ENCODE peak calls at places on chromosomes 5 and 9, in six cellular contexts. Z is CD8-positive, alpha-beta T cell; F is BJ; C is progenitor cell of endocrine pancreas; W is epithelial cell of esophagus; N is endothelial cell. I is an unnamed sample.

GRCh38 chr5:149386166-149386565 is 7.1 kb upstream of the IL17B start:
- DNase-seq in F (no peak), N (no peak), Z (no peak), W (no peak), C (no peak), I (peak; percentile 74)

GRCh38 chr9:114501786-114502682 is 3.2 kb downstream of the WHRN start:
- DNase-seq in C (no peak), N (no peak), Z (no peak), F (no peak), W (peak; percentile 62), I (no peak)

GRCh38 chr9:37870799-37871176 is 33.1 kb downstream of the SLC25A51 start:
- DNase-seq in C (no peak), N (no peak), Z (no peak), F (no peak), W (no peak), I (no peak)

GRCh38 chr5:61299254-61299653 is 32.8 kb upstream of the ZSWIM6 start:
- DNase-seq in N (no peak), W (peak; percentile 95), Z (no peak), C (no peak), F (no peak), I (no peak)

GRCh38 chr5:5242056-5242455 is 101.9 kb downstream of the ADAMTS16 start:
- DNase-seq in F (no peak), C (no peak), Z (no peak), W (no peak), N (no peak), I (no peak)

GRCh38 chr9:107684224-107684623 is 194.7 kb upstream of the KLF4 start:
- DNase-seq in W (peak; percentile 43), C (no peak), Z (no peak), F (no peak), N (no peak), I (no peak)

GRCh38 chr9:92807031-92807756 is 42.6 kb upstream of the BICD2 start:
- DNase-seq in Z (no peak), C (no peak), F (no peak), N (no peak), W (no peak), I (no peak)

GRCh38 chr5:6726006-6726405 is 12.8 kb downstream of the TENT4A start:
- DNase-seq in F (no peak), Z (no peak), W (no peak), N (no peak), C (no peak), I (no peak)

GRCh38 chr5:999724-1000123 is 8.9 kb upstream of the NKD2 start:
- DNase-seq in F (no peak), W (no peak), C (no peak), Z (no peak), N (no peak), I (no peak)

GRCh38 chr5:96537386-96537785 is 104.3 kb upstream of the PCSK1 start:
- DNase-seq in W (peak; percentile 46), C (no peak), Z (no peak), N (no peak), F (peak; percentile 19), I (no peak)

GRCh38 chr5:173615884-173616576 is 420 bp downstream of the BOD1 start:
- DNase-seq in C (peak; percentile 58), Z (peak; percentile 44), N (peak; percentile 74), W (peak; percentile 82), F (peak; percentile 20), I (no peak)

GRCh38 chr9:135256568-135257354 is 169.3 kb downstream of the OLFM1 start:
- DNase-seq in Z (no peak), C (no peak), F (no peak), W (no peak), N (no peak), I (no peak)

GRCh38 chr9:29290519-29290918 is 1717.2 kb upstream of the C9orf72 start:
- DNase-seq in N (no peak), W (no peak), F (no peak), C (no peak), Z (no peak), I (no peak)

GRCh38 chr5:40238066-40238745 is 441.5 kb upstream of the PTGER4 start:
- DNase-seq in W (no peak), F (no peak), N (no peak), C (no peak), Z (no peak), I (no peak)

GRCh38 chr5:160064441-160064840 is 54.8 kb downstream of the PWWP2A start:
- DNase-seq in W (peak; percentile 16), N (no peak), Z (no peak), F (no peak), C (no peak), I (no peak)

GRCh38 chr5:62569466-62569865 is 9.2 kb upstream of the LRRC70 start:
- DNase-seq in W (no peak), Z (no peak), C (no peak), N (no peak), F (no peak), I (no peak)

GRCh38 chr9:35733109-35733541 is 659 bp downstream of the CREB3 start:
- DNase-seq in C (no peak), F (no peak), Z (no peak), N (peak; percentile 51), W (peak; percentile 88), I (no peak)

GRCh38 chr5:100505984-100506670 is 29.0 kb upstream of the FAM174A start:
- DNase-seq in C (no peak), N (no peak), Z (no peak), F (peak; percentile 6), W (peak; percentile 93), I (no peak)

GRCh38 chr5:32443541-32444190 is 874 bp downstream of the ZFR start:
- DNase-seq in Z (peak; percentile 26), W (peak; percentile 36), F (no peak), N (peak; percentile 34), C (peak; percentile 21), I (no peak)

GRCh38 chr5:82050955-82051354 is 79.1 kb downstream of the ATG10 start:
- DNase-seq in Z (no peak), F (no peak), C (no peak), N (no peak), W (no peak), I (no peak)

GRCh38 chr9:38182321-38182720 is 113.3 kb upstream of the SHB start:
- DNase-seq in C (no peak), N (no peak), Z (no peak), F (no peak), W (peak; percentile 65), I (no peak)

GRCh38 chr9:114409103-114409780 is 21.5 kb upstream of the AKNA start:
- DNase-seq in C (no peak), W (peak; percentile 53), Z (no peak), N (no peak), F (no peak), I (no peak)

GRCh38 chr9:135152608-135153337 is 65.3 kb downstream of the OLFM1 start:
- DNase-seq in C (no peak), W (no peak), N (no peak), Z (no peak), F (no peak), I (no peak)

GRCh38 chr9:69975681-69976080 is 68.0 kb upstream of the MAMDC2 start:
- DNase-seq in C (no peak), N (no peak), W (no peak), F (peak; percentile 13), Z (no peak), I (no peak)

GRCh38 chr5:53262348-53262970 is 152.9 kb upstream of the MOCS2 start:
- DNase-seq in Z (no peak), C (no peak), W (peak; percentile 77), N (peak; percentile 45), F (no peak), I (no peak)

GRCh38 chr5:55597014-55597981 is 62.5 kb upstream of the PLPP1 start:
- DNase-seq in Z (no peak), F (no peak), C (no peak), N (no peak), W (peak; percentile 98), I (no peak)

GRCh38 chr5:125412051-125412560 is 665.7 kb upstream of the ZNF608 start:
- DNase-seq in C (no peak), Z (no peak), N (no peak), F (no peak), W (peak; percentile 74), I (no peak)

GRCh38 chr9:117458066-117458465 is 43.2 kb upstream of the ASTN2 start:
- DNase-seq in Z (no peak), N (no peak), W (no peak), F (no peak), C (no peak), I (no peak)

GRCh38 chr9:117462926-117463325 is 48.1 kb upstream of the ASTN2 start:
- DNase-seq in C (no peak), F (no peak), N (no peak), Z (no peak), W (no peak), I (no peak)

GRCh38 chr9:117459941-117460340 is 45.1 kb upstream of the ASTN2 start:
- DNase-seq in W (no peak), C (no peak), F (no peak), Z (no peak), N (no peak), I (no peak)

GRCh38 chr9:117460743-117461142 is 45.9 kb upstream of the ASTN2 start:
- DNase-seq in N (no peak), F (no peak), W (no peak), C (no peak), Z (no peak), I (no peak)

GRCh38 chr9:117461386-117461785 is 46.5 kb upstream of the ASTN2 start:
- DNase-seq in W (no peak), Z (no peak), F (no peak), N (no peak), C (no peak), I (no peak)
- TF ChIP-seq CTCF in W (no peak), Z (no peak), F (no peak), N (no peak), C (no peak), I (no peak)

GRCh38 chr5:114316167-114316566 is 45.7 kb upstream of the KCNN2 start:
- DNase-seq in N (no peak), W (no peak), Z (no peak), F (no peak), C (no peak), I (no peak)
- TF ChIP-seq CTCF in N (no peak), W (no peak), Z (no peak), F (no peak), C (no peak), I (no peak)

GRCh38 chr5:139268364-139269202 is 25.0 kb upstream of the MATR3 start:
- DNase-seq in Z (no peak), F (no peak), W (no peak), N (no peak), C (no peak), I (no peak)
- TF ChIP-seq CTCF in Z (no peak), F (no peak), W (peak; percentile 29), N (no peak), C (no peak), I (peak; percentile 4)

DNA sequence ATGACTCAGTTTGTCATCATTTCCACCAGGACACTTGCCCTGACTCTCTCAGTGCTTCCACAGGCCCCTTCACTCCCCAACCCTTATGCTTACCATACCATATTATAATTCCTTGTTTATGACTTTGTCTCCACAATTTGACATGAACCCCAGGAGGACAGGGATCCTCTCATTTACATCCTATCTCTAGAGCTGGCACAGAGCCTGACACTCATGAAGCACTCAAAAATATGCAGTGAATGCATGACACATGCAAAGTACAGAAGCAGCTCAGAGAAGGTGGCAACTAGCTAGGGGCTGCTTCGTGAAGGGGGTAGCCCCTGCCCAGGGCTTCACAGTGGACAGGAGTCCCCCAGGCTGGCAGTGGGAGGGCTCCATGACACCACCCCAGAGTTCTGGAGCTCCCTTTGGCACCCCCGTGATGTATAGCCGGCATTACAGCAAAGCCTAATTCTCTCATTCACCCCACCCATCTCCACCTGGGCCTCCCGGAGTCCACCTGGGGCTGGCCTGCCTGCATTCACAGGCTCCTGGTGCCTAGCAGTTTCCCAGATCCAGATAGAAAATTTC is 112.0 kb upstream of the SPOCK1 start:
- DNase-seq in C (no peak), N (no peak), W (no peak), F (no peak), Z (no peak), I (no peak)
- TF ChIP-seq CTCF in C (no peak), N (no peak), W (no peak), F (no peak), Z (no peak), I (no peak)

I was measured in D721Med.